ENCODE peak calls at places on chromosomes 6 and 20, in six cellular contexts. One of them, this sample, is unnamed. For H3K4me1 and H3K9me3, the result is how much of the 10 kb centered on the place peaks cover.

GRCh38 chr6:54366647-54367327 is 58.5 kb downstream of the TINAG start:
- DNase-seq in A549: peak
- DNase-seq in CD8-positive, alpha-beta memory T cell: no peak
- DNase-seq in hepatocyte: no peak
- DNase-seq in H1: no peak
- DNase-seq in ovary: no peak
- DNase-seq in this sample: no peak

GRCh38 chr6:151682251-151682650 is 125.2 kb upstream of the ESR1 start:
- DNase-seq in A549: no peak
- DNase-seq in CD8-positive, alpha-beta memory T cell: no peak
- DNase-seq in hepatocyte: no peak
- DNase-seq in H1: no peak
- DNase-seq in ovary: no peak
- DNase-seq in this sample: no peak

GRCh38 chr6:137089305-137089704 is 44.5 kb upstream of the IL20RA start:
- DNase-seq in A549: no peak
- DNase-seq in CD8-positive, alpha-beta memory T cell: no peak
- DNase-seq in hepatocyte: no peak
- DNase-seq in H1: no peak
- DNase-seq in ovary: no peak
- DNase-seq in this sample: no peak

GRCh38 chr20:63518351-63518861 is 2.2 kb upstream of the PPDPF start:
- DNase-seq in A549: no peak
- DNase-seq in CD8-positive, alpha-beta memory T cell: no peak
- DNase-seq in hepatocyte: no peak
- DNase-seq in H1: peak
- DNase-seq in ovary: no peak
- DNase-seq in this sample: no peak

GRCh38 chr6:1402868-1403267 is 13.5 kb downstream of the FOXF2 start:
- DNase-seq in A549: no peak
- DNase-seq in CD8-positive, alpha-beta memory T cell: no peak
- DNase-seq in hepatocyte: no peak
- DNase-seq in H1: no peak
- DNase-seq in ovary: no peak
- DNase-seq in this sample: no peak

GRCh38 chr6:5135783-5136376 is 50.7 kb downstream of the PPP1R3G start:
- DNase-seq in A549: peak
- DNase-seq in CD8-positive, alpha-beta memory T cell: peak
- DNase-seq in hepatocyte: no peak
- DNase-seq in H1: peak
- DNase-seq in ovary: no peak
- DNase-seq in this sample: peak

GRCh38 chr6:36954262-36954931 is at the start of gene PI16:
- DNase-seq in A549: no peak
- DNase-seq in CD8-positive, alpha-beta memory T cell: no peak
- DNase-seq in hepatocyte: no peak
- DNase-seq in H1: no peak
- DNase-seq in ovary: no peak
- DNase-seq in this sample: no peak

GRCh38 chr6:14360565-14360964 is 243.0 kb downstream of the CD83 start:
- DNase-seq in A549: no peak
- DNase-seq in CD8-positive, alpha-beta memory T cell: no peak
- DNase-seq in hepatocyte: no peak
- DNase-seq in H1: no peak
- DNase-seq in ovary: no peak
- DNase-seq in this sample: no peak

GRCh38 chr6:117908246-117909107 is 1.4 kb downstream of the SLC35F1 start:
- DNase-seq in A549: no peak
- DNase-seq in CD8-positive, alpha-beta memory T cell: no peak
- DNase-seq in hepatocyte: peak
- DNase-seq in H1: no peak
- DNase-seq in ovary: no peak
- DNase-seq in this sample: no peak

GRCh38 chr6:87045521-87046075 is 49.3 kb downstream of the CGA start:
- DNase-seq in A549: peak
- DNase-seq in CD8-positive, alpha-beta memory T cell: no peak
- DNase-seq in hepatocyte: no peak
- DNase-seq in H1: no peak
- DNase-seq in ovary: no peak
- DNase-seq in this sample: no peak

GRCh38 chr6:13575377-13575775 is 975 bp downstream of the SIRT5 start:
- DNase-seq in A549: no peak
- DNase-seq in CD8-positive, alpha-beta memory T cell: no peak
- DNase-seq in hepatocyte: no peak
- DNase-seq in H1: no peak
- DNase-seq in ovary: no peak
- DNase-seq in this sample: no peak

GRCh38 chr6:74044417-74045096 is 348.6 kb downstream of the CD109 start:
- DNase-seq in A549: peak
- DNase-seq in CD8-positive, alpha-beta memory T cell: no peak
- DNase-seq in hepatocyte: no peak
- DNase-seq in H1: no peak
- DNase-seq in ovary: no peak
- DNase-seq in this sample: no peak

GRCh38 chr6:3259491-3259958 is 778 bp downstream of the PSMG4 start:
- DNase-seq in A549: peak
- DNase-seq in CD8-positive, alpha-beta memory T cell: peak
- DNase-seq in hepatocyte: peak
- DNase-seq in H1: no peak
- DNase-seq in ovary: no peak
- DNase-seq in this sample: no peak

GRCh38 chr6:50007821-50008220 is 14.0 kb downstream of the DEFB110 start:
- DNase-seq in A549: no peak
- DNase-seq in CD8-positive, alpha-beta memory T cell: no peak
- DNase-seq in hepatocyte: no peak
- DNase-seq in H1: no peak
- DNase-seq in ovary: no peak
- DNase-seq in this sample: no peak

GRCh38 chr6:7920425-7920824 is 9.8 kb upstream of the TXNDC5 start:
- DNase-seq in A549: no peak
- DNase-seq in CD8-positive, alpha-beta memory T cell: no peak
- DNase-seq in hepatocyte: no peak
- DNase-seq in H1: no peak
- DNase-seq in ovary: no peak
- DNase-seq in this sample: no peak

GRCh38 chr20:48965189-48965910 is 43.8 kb downstream of the ARFGEF2 start:
- DNase-seq in A549: no peak
- DNase-seq in CD8-positive, alpha-beta memory T cell: no peak
- DNase-seq in hepatocyte: no peak
- DNase-seq in H1: no peak
- DNase-seq in ovary: no peak
- DNase-seq in this sample: no peak

GRCh38 chr6:10662742-10663141 is 31.7 kb downstream of the C6orf52 start:
- DNase-seq in A549: no peak
- DNase-seq in CD8-positive, alpha-beta memory T cell: no peak
- DNase-seq in hepatocyte: no peak
- DNase-seq in H1: no peak
- DNase-seq in ovary: no peak
- DNase-seq in this sample: no peak

GRCh38 chr6:137707038-137707589 is 159.9 kb upstream of the TNFAIP3 start:
- DNase-seq in A549: no peak
- DNase-seq in CD8-positive, alpha-beta memory T cell: no peak
- DNase-seq in hepatocyte: no peak
- DNase-seq in H1: no peak
- DNase-seq in ovary: no peak
- DNase-seq in this sample: no peak

GRCh38 chr6:5274231-5274630 is 12.9 kb downstream of the FARS2 start:
- DNase-seq in A549: no peak
- DNase-seq in CD8-positive, alpha-beta memory T cell: no peak
- DNase-seq in hepatocyte: no peak
- DNase-seq in H1: no peak
- DNase-seq in ovary: no peak
- DNase-seq in this sample: no peak

GRCh38 chr20:12166053-12166717 is 248.5 kb downstream of the BTBD3 start:
- DNase-seq in A549: no peak
- DNase-seq in CD8-positive, alpha-beta memory T cell: no peak
- DNase-seq in hepatocyte: peak
- DNase-seq in H1: no peak
- DNase-seq in ovary: peak
- DNase-seq in this sample: no peak

DNA sequence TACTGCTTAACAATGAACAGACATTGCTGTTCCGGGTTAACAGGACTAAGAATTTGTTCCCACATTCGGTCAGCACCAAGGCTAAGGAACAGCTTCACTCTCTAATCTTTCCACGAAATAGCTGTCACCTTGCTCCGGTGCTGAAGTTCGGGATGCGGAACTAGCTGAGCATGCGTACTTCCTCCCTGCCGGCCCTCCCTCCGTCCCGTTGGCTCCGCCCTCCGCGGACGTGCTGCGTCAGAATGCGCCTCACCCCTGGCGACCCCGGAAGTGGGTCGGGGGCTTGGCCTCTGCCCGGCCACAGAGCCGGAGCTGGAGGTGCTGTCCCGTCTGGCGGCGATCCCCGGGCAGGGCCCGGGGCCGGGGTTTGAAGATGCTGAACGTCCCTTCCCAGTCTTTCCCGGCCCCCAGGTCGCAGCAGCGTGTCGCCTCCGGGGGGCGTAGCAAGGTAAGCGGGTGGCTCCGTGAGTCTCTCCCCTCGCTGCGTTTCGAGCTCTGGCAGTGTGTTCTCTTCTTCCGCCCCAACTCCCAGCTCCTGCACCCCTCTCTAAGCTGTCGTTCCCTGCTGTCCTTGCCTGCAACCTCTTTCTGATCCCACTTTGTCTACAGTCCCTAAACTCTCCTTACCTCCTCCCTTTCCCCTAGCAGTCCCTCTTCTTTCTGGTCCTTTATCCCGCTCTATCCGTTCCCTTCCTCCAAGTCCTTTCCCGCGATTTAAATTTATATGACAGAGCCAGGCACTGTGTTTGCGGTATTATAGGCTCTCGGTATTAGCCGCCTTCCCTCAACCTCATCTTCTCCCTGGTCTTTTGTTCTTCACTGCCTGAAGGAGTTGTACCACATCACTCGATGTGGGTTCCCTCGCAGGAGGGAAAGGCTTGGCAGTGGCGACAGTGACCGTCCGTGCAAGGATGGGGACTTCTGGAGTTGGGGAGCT is at the start of gene CYB5R4:
- DNase-seq in A549: peak
- DNase-seq in CD8-positive, alpha-beta memory T cell: peak
- DNase-seq in hepatocyte: peak
- DNase-seq in H1: peak
- DNase-seq in ovary: peak
- DNase-seq in this sample: peak
- H3K4me1 ChIP-seq in A549: under half
- H3K4me1 ChIP-seq in CD8-positive, alpha-beta memory T cell: under half
- H3K4me1 ChIP-seq in hepatocyte: under half
- H3K4me1 ChIP-seq in H1: under half
- H3K4me1 ChIP-seq in ovary: under half
- H3K4me1 ChIP-seq in this sample: under half

DNA sequence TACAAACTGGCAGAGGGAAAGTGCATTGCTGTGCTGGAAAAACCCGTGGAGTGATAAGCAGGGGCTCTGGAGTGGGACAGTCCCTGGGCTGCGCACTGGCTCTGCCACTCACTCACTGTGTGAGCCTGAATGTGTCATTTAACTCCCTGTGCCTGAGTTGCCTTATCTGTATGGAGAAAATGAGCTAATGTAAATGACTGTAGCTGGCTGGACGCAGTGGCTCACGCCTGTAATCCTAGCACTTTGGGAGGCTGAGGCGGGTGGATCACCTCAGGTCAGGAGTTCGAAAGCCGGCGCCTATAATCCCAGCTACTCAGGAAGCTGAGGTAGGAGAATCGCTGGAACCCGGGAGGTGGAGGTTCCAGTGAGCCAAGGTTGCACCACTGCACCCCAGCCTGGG is 18.4 kb upstream of the RPN2 start:
- DNase-seq in A549: no peak
- DNase-seq in CD8-positive, alpha-beta memory T cell: no peak
- DNase-seq in hepatocyte: no peak
- DNase-seq in H1: no peak
- DNase-seq in ovary: no peak
- DNase-seq in this sample: no peak
- H3K9me3 ChIP-seq in A549: under half
- H3K9me3 ChIP-seq in CD8-positive, alpha-beta memory T cell: under half
- H3K9me3 ChIP-seq in hepatocyte: under half
- H3K9me3 ChIP-seq in H1: under half
- H3K9me3 ChIP-seq in ovary: under half
- H3K9me3 ChIP-seq in this sample: under half

DNA sequence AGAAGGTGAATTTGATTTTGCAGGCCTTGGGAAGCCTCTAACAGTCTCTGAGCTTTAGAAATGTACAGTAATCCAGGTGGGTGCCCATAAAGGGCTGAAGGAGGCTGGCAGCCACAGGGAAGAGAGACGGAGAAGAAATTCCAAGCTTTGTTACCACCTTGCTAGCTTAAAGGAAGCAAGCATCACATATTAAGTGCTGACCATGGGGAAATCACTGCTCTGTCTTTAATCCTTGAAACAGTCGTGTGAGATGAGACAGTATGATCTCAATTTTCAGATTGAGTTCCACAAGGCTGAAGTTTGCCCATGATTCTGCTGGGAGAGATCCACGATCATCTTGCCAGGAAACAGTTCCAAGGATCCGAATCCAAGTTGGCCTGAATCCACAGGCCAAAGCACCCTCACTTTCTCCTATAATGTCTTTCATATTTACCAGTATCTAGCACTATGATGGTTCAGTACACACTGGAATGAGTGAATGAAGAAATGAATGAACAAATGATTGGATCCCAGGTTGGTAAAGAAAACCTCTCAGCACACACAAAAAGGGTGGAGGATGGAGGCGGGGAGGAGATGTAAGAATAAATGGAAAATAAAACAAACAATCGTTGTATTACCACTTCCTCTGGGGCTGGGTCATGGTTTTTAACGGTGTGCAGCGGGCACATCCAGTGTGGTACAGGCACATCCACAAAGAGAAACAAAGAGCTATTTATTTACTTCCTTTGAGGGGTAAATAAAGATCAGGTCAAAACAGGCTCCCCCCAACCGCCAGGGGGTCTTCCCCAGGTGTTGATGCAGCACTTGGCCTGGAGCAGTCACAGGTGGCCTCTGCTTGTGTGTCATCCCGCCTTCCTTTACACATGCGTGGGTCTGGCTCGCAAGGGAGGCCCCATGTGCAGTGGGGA is 28.2 kb upstream of the TAF8 start:
- DNase-seq in A549: no peak
- DNase-seq in CD8-positive, alpha-beta memory T cell: peak
- DNase-seq in hepatocyte: no peak
- DNase-seq in H1: no peak
- DNase-seq in ovary: no peak
- DNase-seq in this sample: no peak
- H3K4me1 ChIP-seq in A549: under half
- H3K4me1 ChIP-seq in CD8-positive, alpha-beta memory T cell: half or more
- H3K4me1 ChIP-seq in hepatocyte: under half
- H3K4me1 ChIP-seq in H1: under half
- H3K4me1 ChIP-seq in ovary: under half
- H3K4me1 ChIP-seq in this sample: under half

DNA sequence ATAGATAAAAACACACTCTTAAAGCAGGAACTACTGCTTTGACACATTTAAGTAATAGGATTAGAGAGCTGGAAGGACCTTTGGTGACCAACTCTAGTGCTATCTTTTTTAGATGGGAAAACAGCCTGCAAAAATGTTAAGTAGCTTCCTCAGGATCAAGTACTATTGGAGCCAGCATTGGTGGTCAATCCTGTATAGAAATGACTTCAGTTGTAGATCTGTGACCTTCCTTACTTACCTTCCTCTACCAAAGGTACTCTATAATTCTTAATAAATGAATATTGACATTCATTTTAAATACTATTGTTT is 18.7 kb downstream of the KCNQ5 start:
- DNase-seq in A549: no peak
- DNase-seq in CD8-positive, alpha-beta memory T cell: no peak
- DNase-seq in hepatocyte: no peak
- DNase-seq in H1: no peak
- DNase-seq in ovary: no peak
- DNase-seq in this sample: no peak
- H3K9me3 ChIP-seq in A549: under half
- H3K9me3 ChIP-seq in CD8-positive, alpha-beta memory T cell: under half
- H3K9me3 ChIP-seq in hepatocyte: under half
- H3K9me3 ChIP-seq in H1: under half
- H3K9me3 ChIP-seq in ovary: under half
- H3K9me3 ChIP-seq in this sample: under half

This sample was measured in iPS DF 6.9.